ENCODE peak calls at places on chromosome 20, in seven cellular contexts. Z is GM06990, Q is transverse colon, W is IMR-90, D is right lobe of liver, L is PC-3, N is body of pancreas. H is an unnamed sample.

GRCh38 chr20:11776687-11777086 is 141.0 kb upstream of the BTBD3 start:
- DNase-seq in Z (no peak), Q (no peak), W (peak; percentile 32), D (no peak), L (no peak), N (no peak), H (no peak)

GRCh38 chr20:45611054-45611453 is 18.5 kb upstream of the WFDC10A start:
- DNase-seq in Z (no peak), Q (no peak), W (peak; percentile 75), D (no peak), L (peak; percentile 85), N (no peak), H (no peak)

GRCh38 chr20:41854765-41855164 is 236.6 kb upstream of the CHD6 start:
- DNase-seq in Z (no peak), Q (no peak), W (no peak), D (no peak), L (peak; percentile 36), N (no peak), H (no peak)

GRCh38 chr20:41645372-41645771 is 27.2 kb upstream of the CHD6 start:
- DNase-seq in Z (no peak), Q (no peak), W (no peak), D (no peak), L (peak; percentile 71), N (no peak), H (no peak)

GRCh38 chr20:1804554-1804956 is 90.7 kb upstream of the SIRPA start:
- DNase-seq in Z (no peak), Q (no peak), W (no peak), D (peak; percentile 38), L (no peak), N (no peak), H (no peak)

GRCh38 chr20:1718604-1719384 is 61.2 kb upstream of the SIRPG start:
- DNase-seq in Z (no peak), Q (no peak), W (peak; percentile 46), D (no peak), L (peak; percentile 99), N (no peak), H (no peak)

GRCh38 chr20:46312075-46312944 is 4.0 kb upstream of the CDH22 start:
- DNase-seq in Z (no peak), Q (no peak), W (no peak), D (no peak), L (no peak), N (peak; percentile 24), H (no peak)

GRCh38 chr20:61757678-61758555 is 307.8 kb downstream of the TAF4 start:
- DNase-seq in Z (no peak), Q (no peak), W (peak; percentile 65), D (no peak), L (no peak), N (no peak), H (no peak)

GRCh38 chr20:45998761-45999160 is 9.9 kb upstream of the MMP9 start:
- DNase-seq in Z (no peak), Q (no peak), W (no peak), D (no peak), L (no peak), N (no peak), H (no peak)

GRCh38 chr20:59147197-59147596 is 16.4 kb upstream of the ZNF831 start:
- DNase-seq in Z (no peak), Q (no peak), W (no peak), D (no peak), L (no peak), N (no peak), H (no peak)

GRCh38 chr20:14972690-14973089 is 635.3 kb upstream of the FLRT3 start:
- DNase-seq in Z (no peak), Q (no peak), W (no peak), D (no peak), L (no peak), N (no peak), H (no peak)

GRCh38 chr20:62356948-62357667 is 10.0 kb downstream of the LAMA5 start:
- DNase-seq in Z (no peak), Q (no peak), W (peak; percentile 66), D (peak; percentile 76), L (peak; percentile 82), N (peak; percentile 64), H (peak; percentile 52)

GRCh38 chr20:19964289-19965263 is 52.6 kb upstream of the NAA20 start:
- DNase-seq in Z (no peak), Q (peak; percentile 53), W (peak; percentile 97), D (peak; percentile 91), L (peak; percentile 83), N (peak; percentile 74), H (no peak)

GRCh38 chr20:2838170-2838797 is 2.2 kb downstream of the PCED1A start:
- DNase-seq in Z (peak; percentile 69), Q (no peak), W (no peak), D (no peak), L (no peak), N (no peak), H (no peak)

GRCh38 chr20:32287231-32287638 is 9.8 kb downstream of the KIF3B start:
- DNase-seq in Z (no peak), Q (no peak), W (no peak), D (no peak), L (no peak), N (no peak), H (no peak)

GRCh38 chr20:49270177-49270576 is 7.7 kb downstream of the ZNFX1 start:
- DNase-seq in Z (no peak), Q (no peak), W (peak; percentile 39), D (no peak), L (no peak), N (no peak), H (no peak)

GRCh38 chr20:50980851-50981713 is 22.5 kb downstream of the MOCS3 start:
- DNase-seq in Z (no peak), Q (peak; percentile 55), W (peak; percentile 75), D (peak; percentile 63), L (peak; percentile 94), N (peak; percentile 46), H (no peak)

GRCh38 chr20:51759769-51760510 is 8.2 kb downstream of the ATP9A start:
- DNase-seq in Z (no peak), Q (no peak), W (no peak), D (no peak), L (no peak), N (no peak), H (no peak)

DNA sequence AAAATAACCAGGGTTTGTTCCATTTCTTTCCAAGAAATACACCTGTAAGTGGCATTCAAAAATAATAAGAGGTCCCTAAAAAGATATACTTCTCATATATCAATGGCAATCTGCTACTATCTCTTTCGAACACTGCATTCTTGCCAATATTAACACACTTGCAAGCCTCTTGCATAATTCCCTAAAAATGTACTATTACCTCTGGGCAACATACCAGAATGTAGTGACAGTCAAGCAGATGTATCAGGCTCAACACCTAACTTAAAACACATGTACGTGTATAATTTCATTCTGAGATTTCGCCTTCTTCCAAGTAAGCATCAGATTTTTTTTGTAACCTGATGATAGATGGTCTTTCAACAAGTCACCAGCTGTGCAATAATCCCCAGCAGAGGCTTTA is 3.4 kb downstream of the CBLN4 start:
- DNase-seq in Z (no peak), Q (no peak), W (no peak), D (no peak), L (no peak), N (no peak), H (no peak)
- TF ChIP-seq CTCF in Z (no peak), Q (no peak), W (no peak), D (no peak), L (no peak), N (no peak), H (no peak)

DNA sequence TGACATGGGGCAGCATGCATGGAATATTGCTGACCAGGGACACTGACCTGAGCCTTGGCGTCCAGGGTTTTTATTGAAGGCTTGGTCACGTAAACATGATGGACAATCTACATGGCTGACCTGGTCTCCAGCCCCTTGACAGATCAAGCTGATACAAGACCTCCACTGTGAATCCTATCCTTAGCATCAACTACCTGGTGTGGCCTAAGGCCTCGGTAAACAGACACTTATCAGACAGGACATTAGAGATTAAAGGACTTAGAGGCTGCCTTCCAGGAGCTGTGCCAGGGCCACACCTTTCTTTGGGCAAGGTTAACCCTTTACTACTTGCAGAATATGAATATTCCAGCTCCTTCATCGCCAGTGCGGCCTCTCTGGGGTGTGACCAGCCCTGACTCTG is 104.9 kb upstream of the FOXA2 start:
- DNase-seq in Z (no peak), Q (no peak), W (no peak), D (no peak), L (no peak), N (no peak), H (no peak)
- TF ChIP-seq CTCF in Z (no peak), Q (no peak), W (no peak), D (no peak), L (no peak), N (no peak), H (no peak)

GRCh38 chr20:55053389-55053788 is 578.0 kb downstream of the DOK5 start:
- DNase-seq in Z (no peak), Q (no peak), W (no peak), D (no peak), L (no peak), N (no peak), H (no peak)

GRCh38 chr20:55052464-55052863 is 577.1 kb downstream of the DOK5 start:
- DNase-seq in Z (no peak), Q (no peak), W (no peak), D (no peak), L (no peak), N (no peak), H (no peak)

GRCh38 chr20:55054443-55054842 is 579.0 kb downstream of the DOK5 start:
- DNase-seq in Z (no peak), Q (no peak), W (no peak), D (no peak), L (no peak), N (no peak), H (no peak)

GRCh38 chr20:55058938-55059337 is 583.5 kb downstream of the DOK5 start:
- DNase-seq in Z (no peak), Q (no peak), W (no peak), D (no peak), L (no peak), N (no peak), H (no peak)

DNA sequence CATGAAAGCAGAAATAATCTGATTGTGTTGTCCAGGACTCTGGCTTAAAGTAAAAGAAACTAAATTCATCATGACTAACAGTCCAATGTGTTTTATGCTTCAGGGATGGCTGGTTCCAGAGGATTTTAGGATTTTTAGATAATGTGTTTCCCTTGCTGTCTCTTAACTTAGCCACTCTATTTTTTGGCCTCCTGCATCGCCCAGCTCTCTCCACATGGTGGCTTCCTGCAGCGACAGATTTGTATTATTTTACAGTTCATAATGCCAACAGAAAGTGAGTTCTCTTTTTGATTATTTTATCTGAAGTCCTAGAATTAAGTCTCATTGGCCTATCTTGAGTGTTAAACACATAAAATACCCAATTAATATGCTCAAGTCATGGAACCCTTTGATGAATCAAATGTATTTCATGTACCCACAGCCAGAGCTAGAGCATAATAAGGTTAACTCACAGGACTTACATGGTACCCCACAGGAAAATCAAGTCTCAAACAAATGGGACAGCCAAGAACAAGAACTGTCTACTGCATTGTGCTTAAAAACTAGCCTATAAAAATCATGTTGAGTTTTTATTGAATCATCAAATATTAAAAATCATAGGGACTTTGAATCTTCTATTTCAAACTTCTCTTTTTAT is 582.5 kb downstream of the DOK5 start:
- DNase-seq in Z (peak; percentile 10), Q (peak; percentile 10), W (no peak), D (no peak), L (no peak), N (no peak), H (peak; percentile 26)
- TF ChIP-seq CTCF in Z (peak; percentile 21), Q (peak; percentile 42), W (no peak), D (peak; percentile 31), L (no peak), N (no peak), H (no peak)

GRCh38 chr20:35001596-35002362 is 46.1 kb downstream of the MYH7B start:
- DNase-seq in Z (no peak), Q (no peak), W (no peak), D (no peak), L (no peak), N (no peak), H (peak; percentile 59)
- TF ChIP-seq CTCF in Z (peak; percentile 37), Q (peak; percentile 25), W (peak; percentile 38), D (no peak), L (peak; percentile 63), N (no peak), H (no peak)

GRCh38 chr20:25249198-25249931 is 1.5 kb downstream of the PYGB start:
- DNase-seq in Z (no peak), Q (peak; percentile 2), W (peak; percentile 15), D (no peak), L (peak; percentile 50), N (no peak), H (no peak)
- TF ChIP-seq CTCF in Z (no peak), Q (no peak), W (peak; percentile 18), D (no peak), L (no peak), N (no peak), H (no peak)